ENCODE peak calls at places on chromosomes 13 and 19, in four cellular contexts. One of them, this sample, is unnamed.

GRCh38 chr13:92775631-92776030 is 451.0 kb upstream of the GPC6 start:
- DNase-seq in left ventricle myocardium inferior: no peak
- DNase-seq in endothelial cell: no peak
- DNase-seq in T-helper 1 cell: no peak
- DNase-seq in this sample: no peak

GRCh38 chr19:38655148-38655824 is 7.8 kb downstream of the ACTN4 start:
- DNase-seq in T-helper 1 cell: no peak
- DNase-seq in left ventricle myocardium inferior: no peak
- DNase-seq in endothelial cell: no peak
- DNase-seq in this sample: no peak

GRCh38 chr13:110352735-110353134 is 45.7 kb downstream of the COL4A2 start:
- DNase-seq in left ventricle myocardium inferior: no peak
- DNase-seq in endothelial cell: peak
- DNase-seq in T-helper 1 cell: no peak
- DNase-seq in this sample: no peak

GRCh38 chr13:38308736-38309135 is 40.9 kb upstream of the UFM1 start:
- DNase-seq in left ventricle myocardium inferior: no peak
- DNase-seq in endothelial cell: no peak
- DNase-seq in T-helper 1 cell: no peak
- DNase-seq in this sample: no peak

GRCh38 chr19:55663846-55664536 is 9.2 kb downstream of the U2AF2 start:
- DNase-seq in endothelial cell: no peak
- DNase-seq in left ventricle myocardium inferior: no peak
- DNase-seq in T-helper 1 cell: no peak
- DNase-seq in this sample: no peak

GRCh38 chr13:64305246-64305645 is 2889.6 kb upstream of the PCDH20 start:
- DNase-seq in endothelial cell: no peak
- DNase-seq in left ventricle myocardium inferior: no peak
- DNase-seq in T-helper 1 cell: no peak
- DNase-seq in this sample: peak

GRCh38 chr13:77975358-77976042 is 56.9 kb upstream of the EDNRB start:
- DNase-seq in endothelial cell: no peak
- DNase-seq in left ventricle myocardium inferior: no peak
- DNase-seq in T-helper 1 cell: no peak
- DNase-seq in this sample: no peak

GRCh38 chr19:37165635-37166034 is 6.9 kb downstream of the ZNF585A start:
- DNase-seq in endothelial cell: no peak
- DNase-seq in left ventricle myocardium inferior: no peak
- DNase-seq in T-helper 1 cell: no peak
- DNase-seq in this sample: no peak

GRCh38 chr13:30616927-30617314 is 799 bp upstream of the USPL1 start:
- DNase-seq in left ventricle myocardium inferior: peak
- DNase-seq in endothelial cell: peak
- DNase-seq in T-helper 1 cell: peak
- DNase-seq in this sample: peak

GRCh38 chr13:77918391-77919261 is at the start of gene EDNRB:
- DNase-seq in endothelial cell: peak
- DNase-seq in left ventricle myocardium inferior: peak
- DNase-seq in T-helper 1 cell: no peak
- DNase-seq in this sample: no peak

GRCh38 chr13:29021717-29022116 is 201.6 kb downstream of the MTUS2 start:
- DNase-seq in left ventricle myocardium inferior: no peak
- DNase-seq in endothelial cell: no peak
- DNase-seq in T-helper 1 cell: no peak
- DNase-seq in this sample: no peak

GRCh38 chr19:10699650-10700335 is 1.4 kb upstream of the QTRT1 start:
- DNase-seq in left ventricle myocardium inferior: no peak
- DNase-seq in endothelial cell: peak
- DNase-seq in T-helper 1 cell: peak
- DNase-seq in this sample: peak

GRCh38 chr13:24627090-24627714 is 53.0 kb upstream of the ATP12A start:
- DNase-seq in endothelial cell: peak
- DNase-seq in left ventricle myocardium inferior: no peak
- DNase-seq in T-helper 1 cell: no peak
- DNase-seq in this sample: peak

GRCh38 chr19:10868872-10869547 is 2.3 kb upstream of the CARM1 start:
- DNase-seq in T-helper 1 cell: no peak
- DNase-seq in left ventricle myocardium inferior: no peak
- DNase-seq in endothelial cell: no peak
- DNase-seq in this sample: no peak

GRCh38 chr19:49544154-49544553 is 16.4 kb downstream of the RCN3 start:
- DNase-seq in endothelial cell: no peak
- DNase-seq in left ventricle myocardium inferior: no peak
- DNase-seq in T-helper 1 cell: no peak
- DNase-seq in this sample: no peak

GRCh38 chr13:91284335-91284734 is 63.2 kb upstream of the MIR17HG start:
- DNase-seq in endothelial cell: no peak
- DNase-seq in T-helper 1 cell: no peak
- DNase-seq in left ventricle myocardium inferior: no peak
- DNase-seq in this sample: no peak

GRCh38 chr13:31742102-31742695 is 2.9 kb downstream of the RXFP2 start:
- DNase-seq in T-helper 1 cell: peak
- DNase-seq in endothelial cell: peak
- DNase-seq in left ventricle myocardium inferior: peak
- DNase-seq in this sample: peak

GRCh38 chr13:66365101-66365500 is 865.0 kb downstream of the PCDH9 start:
- DNase-seq in left ventricle myocardium inferior: no peak
- DNase-seq in endothelial cell: no peak
- DNase-seq in T-helper 1 cell: no peak
- DNase-seq in this sample: no peak

GRCh38 chr13:41681587-41681986 is 224.2 kb downstream of the RGCC start:
- DNase-seq in left ventricle myocardium inferior: no peak
- DNase-seq in endothelial cell: no peak
- DNase-seq in T-helper 1 cell: no peak
- DNase-seq in this sample: no peak

GRCh38 chr13:75101997-75102720 is 379.8 kb downstream of the TBC1D4 start:
- DNase-seq in left ventricle myocardium inferior: no peak
- DNase-seq in T-helper 1 cell: no peak
- DNase-seq in endothelial cell: no peak
- DNase-seq in this sample: no peak

GRCh38 chr13:97574926-97575325 is 141.0 kb downstream of the RAP2A start:
- DNase-seq in endothelial cell: peak
- DNase-seq in left ventricle myocardium inferior: peak
- DNase-seq in T-helper 1 cell: no peak
- DNase-seq in this sample: peak

GRCh38 chr13:100089633-100090032 is 740 bp downstream of the PCCA start:
- DNase-seq in left ventricle myocardium inferior: no peak
- DNase-seq in T-helper 1 cell: no peak
- DNase-seq in endothelial cell: no peak
- DNase-seq in this sample: no peak

GRCh38 chr13:50616101-50616500 is 227.4 kb downstream of the DLEU7 start:
- DNase-seq in left ventricle myocardium inferior: no peak
- DNase-seq in endothelial cell: no peak
- DNase-seq in T-helper 1 cell: no peak
- DNase-seq in this sample: no peak

GRCh38 chr19:4774136-4774535 is 17.4 kb upstream of the FEM1A start:
- DNase-seq in T-helper 1 cell: no peak
- DNase-seq in endothelial cell: no peak
- DNase-seq in left ventricle myocardium inferior: no peak
- DNase-seq in this sample: no peak

GRCh38 chr19:15836345-15836594 is 20.8 kb upstream of the OR10H1 start:
- DNase-seq in T-helper 1 cell: no peak
- DNase-seq in left ventricle myocardium inferior: no peak
- DNase-seq in endothelial cell: no peak
- DNase-seq in this sample: no peak

GRCh38 chr19:48659768-48660167 is 13.0 kb downstream of the NTN5 start:
- DNase-seq in endothelial cell: no peak
- DNase-seq in T-helper 1 cell: no peak
- DNase-seq in left ventricle myocardium inferior: no peak
- DNase-seq in this sample: no peak

GRCh38 chr19:19634516-19635312 is 6.7 kb upstream of the LPAR2 start:
- DNase-seq in left ventricle myocardium inferior: no peak
- DNase-seq in T-helper 1 cell: no peak
- DNase-seq in endothelial cell: no peak
- DNase-seq in this sample: no peak

GRCh38 chr13:113938716-113939115 is 35.2 kb downstream of the C13orf46 start:
- DNase-seq in T-helper 1 cell: no peak
- DNase-seq in endothelial cell: no peak
- DNase-seq in left ventricle myocardium inferior: no peak
- DNase-seq in this sample: no peak

GRCh38 chr19:44990966-44991365 is 10.3 kb upstream of the RELB start:
- DNase-seq in endothelial cell: no peak
- DNase-seq in left ventricle myocardium inferior: no peak
- DNase-seq in T-helper 1 cell: no peak
- DNase-seq in this sample: no peak

GRCh38 chr13:102558029-102558428 is 38.8 kb upstream of the TPP2 start:
- DNase-seq in left ventricle myocardium inferior: no peak
- DNase-seq in T-helper 1 cell: no peak
- DNase-seq in endothelial cell: no peak
- DNase-seq in this sample: no peak

GRCh38 chr19:6753178-6754031 is 13.8 kb downstream of the SH2D3A start:
- DNase-seq in left ventricle myocardium inferior: peak
- DNase-seq in T-helper 1 cell: peak
- DNase-seq in endothelial cell: peak
- DNase-seq in this sample: peak

GRCh38 chr13:107819071-107819470 is 396.3 kb downstream of the LIG4 start:
- DNase-seq in endothelial cell: no peak
- DNase-seq in left ventricle myocardium inferior: no peak
- DNase-seq in T-helper 1 cell: no peak
- DNase-seq in this sample: no peak

GRCh38 chr19:2308114-2308556 is at the start of gene LINGO3:
- DNase-seq in endothelial cell: no peak
- DNase-seq in T-helper 1 cell: no peak
- DNase-seq in left ventricle myocardium inferior: no peak
- DNase-seq in this sample: peak